ENCODE peak calls at places on chromosomes 11 and 22, in eight cellular contexts. One of them, this sample, is unnamed.

GRCh38 chr22:46964773-46965550 is 202.5 kb downstream of the TBC1D22A start:
- DNase-seq in heart left ventricle: no peak
- DNase-seq in transverse colon: no peak
- DNase-seq in mesenchymal stem cell: no peak
- DNase-seq in mesendoderm: no peak
- DNase-seq in coronary artery: no peak
- DNase-seq in neural progenitor cell: no peak
- DNase-seq in BJ: no peak
- DNase-seq in this sample: no peak

GRCh38 chr11:12175694-12176241 is 65.4 kb downstream of the MICAL2 start:
- DNase-seq in mesendoderm: peak
- DNase-seq in coronary artery: peak
- DNase-seq in transverse colon: no peak
- DNase-seq in heart left ventricle: no peak
- DNase-seq in neural progenitor cell: no peak
- DNase-seq in BJ: peak
- DNase-seq in mesenchymal stem cell: peak
- DNase-seq in this sample: no peak

GRCh38 chr11:38345286-38345685 is 1747.2 kb upstream of the RAG2 start:
- DNase-seq in BJ: no peak
- DNase-seq in mesenchymal stem cell: no peak
- DNase-seq in heart left ventricle: no peak
- DNase-seq in transverse colon: no peak
- DNase-seq in mesendoderm: no peak
- DNase-seq in neural progenitor cell: no peak
- DNase-seq in coronary artery: no peak
- DNase-seq in this sample: no peak

GRCh38 chr11:6388747-6389146 is 1.5 kb upstream of the SMPD1 start:
- DNase-seq in mesendoderm: no peak
- DNase-seq in transverse colon: no peak
- DNase-seq in neural progenitor cell: no peak
- DNase-seq in coronary artery: no peak
- DNase-seq in mesenchymal stem cell: peak
- DNase-seq in heart left ventricle: no peak
- DNase-seq in BJ: no peak
- DNase-seq in this sample: no peak

GRCh38 chr11:111460752-111461305 is 51.4 kb downstream of the BTG4 start:
- DNase-seq in transverse colon: no peak
- DNase-seq in mesenchymal stem cell: no peak
- DNase-seq in neural progenitor cell: no peak
- DNase-seq in heart left ventricle: no peak
- DNase-seq in coronary artery: peak
- DNase-seq in mesendoderm: no peak
- DNase-seq in BJ: no peak
- DNase-seq in this sample: no peak

GRCh38 chr11:96500440-96500839 is 110.6 kb downstream of the JRKL start:
- DNase-seq in coronary artery: no peak
- DNase-seq in BJ: no peak
- DNase-seq in neural progenitor cell: no peak
- DNase-seq in mesendoderm: no peak
- DNase-seq in mesenchymal stem cell: no peak
- DNase-seq in heart left ventricle: no peak
- DNase-seq in transverse colon: no peak
- DNase-seq in this sample: no peak

GRCh38 chr11:33452806-33453205 is 195.6 kb downstream of the HIPK3 start:
- DNase-seq in neural progenitor cell: no peak
- DNase-seq in mesenchymal stem cell: peak
- DNase-seq in BJ: peak
- DNase-seq in coronary artery: no peak
- DNase-seq in transverse colon: no peak
- DNase-seq in mesendoderm: no peak
- DNase-seq in heart left ventricle: no peak
- DNase-seq in this sample: no peak

GRCh38 chr11:103420593-103420992 is 311.4 kb downstream of the DYNC2H1 start:
- DNase-seq in neural progenitor cell: no peak
- DNase-seq in mesenchymal stem cell: peak
- DNase-seq in mesendoderm: no peak
- DNase-seq in transverse colon: no peak
- DNase-seq in heart left ventricle: no peak
- DNase-seq in coronary artery: no peak
- DNase-seq in BJ: no peak
- DNase-seq in this sample: no peak

GRCh38 chr22:35156945-35157344 is 91.0 kb downstream of the ISX start:
- DNase-seq in transverse colon: no peak
- DNase-seq in coronary artery: no peak
- DNase-seq in heart left ventricle: no peak
- DNase-seq in mesenchymal stem cell: no peak
- DNase-seq in mesendoderm: no peak
- DNase-seq in neural progenitor cell: no peak
- DNase-seq in BJ: no peak
- DNase-seq in this sample: no peak

GRCh38 chr22:46390652-46391301 is 55.3 kb downstream of the TRMU start:
- DNase-seq in BJ: peak
- DNase-seq in mesendoderm: peak
- DNase-seq in neural progenitor cell: peak
- DNase-seq in transverse colon: peak
- DNase-seq in mesenchymal stem cell: no peak
- DNase-seq in coronary artery: no peak
- DNase-seq in heart left ventricle: peak
- DNase-seq in this sample: no peak

GRCh38 chr11:8962827-8963226 is 1.4 kb downstream of the TMEM9B start:
- DNase-seq in neural progenitor cell: no peak
- DNase-seq in mesenchymal stem cell: no peak
- DNase-seq in coronary artery: no peak
- DNase-seq in mesendoderm: no peak
- DNase-seq in transverse colon: no peak
- DNase-seq in heart left ventricle: no peak
- DNase-seq in BJ: no peak
- DNase-seq in this sample: no peak
- H3K4me3 ChIP-seq in neural progenitor cell: no peak
- H3K4me3 ChIP-seq in mesenchymal stem cell: no peak
- H3K4me3 ChIP-seq in coronary artery: peak
- H3K4me3 ChIP-seq in mesendoderm: no peak
- H3K4me3 ChIP-seq in transverse colon: no peak
- H3K4me3 ChIP-seq in heart left ventricle: peak
- H3K4me3 ChIP-seq in BJ: no peak
- H3K4me3 ChIP-seq in this sample: peak

GRCh38 chr11:61129608-61130523 is 27.6 kb downstream of the CD5 start:
- DNase-seq in neural progenitor cell: peak
- DNase-seq in transverse colon: peak
- DNase-seq in mesenchymal stem cell: peak
- DNase-seq in heart left ventricle: peak
- DNase-seq in mesendoderm: peak
- DNase-seq in BJ: peak
- DNase-seq in coronary artery: peak
- DNase-seq in this sample: peak
- H3K4me3 ChIP-seq in neural progenitor cell: no peak
- H3K4me3 ChIP-seq in transverse colon: peak
- H3K4me3 ChIP-seq in mesenchymal stem cell: no peak
- H3K4me3 ChIP-seq in heart left ventricle: no peak
- H3K4me3 ChIP-seq in mesendoderm: no peak
- H3K4me3 ChIP-seq in BJ: peak
- H3K4me3 ChIP-seq in coronary artery: peak
- H3K4me3 ChIP-seq in this sample: no peak

GRCh38 chr11:13215157-13215556 is 62.4 kb upstream of the BMAL1 start:
- DNase-seq in neural progenitor cell: no peak
- DNase-seq in mesenchymal stem cell: peak
- DNase-seq in mesendoderm: no peak
- DNase-seq in heart left ventricle: no peak
- DNase-seq in transverse colon: no peak
- DNase-seq in BJ: no peak
- DNase-seq in coronary artery: no peak
- DNase-seq in this sample: no peak
- H3K4me3 ChIP-seq in neural progenitor cell: no peak
- H3K4me3 ChIP-seq in mesenchymal stem cell: no peak
- H3K4me3 ChIP-seq in mesendoderm: no peak
- H3K4me3 ChIP-seq in heart left ventricle: no peak
- H3K4me3 ChIP-seq in transverse colon: no peak
- H3K4me3 ChIP-seq in BJ: no peak
- H3K4me3 ChIP-seq in coronary artery: no peak
- H3K4me3 ChIP-seq in this sample: no peak

DNA sequence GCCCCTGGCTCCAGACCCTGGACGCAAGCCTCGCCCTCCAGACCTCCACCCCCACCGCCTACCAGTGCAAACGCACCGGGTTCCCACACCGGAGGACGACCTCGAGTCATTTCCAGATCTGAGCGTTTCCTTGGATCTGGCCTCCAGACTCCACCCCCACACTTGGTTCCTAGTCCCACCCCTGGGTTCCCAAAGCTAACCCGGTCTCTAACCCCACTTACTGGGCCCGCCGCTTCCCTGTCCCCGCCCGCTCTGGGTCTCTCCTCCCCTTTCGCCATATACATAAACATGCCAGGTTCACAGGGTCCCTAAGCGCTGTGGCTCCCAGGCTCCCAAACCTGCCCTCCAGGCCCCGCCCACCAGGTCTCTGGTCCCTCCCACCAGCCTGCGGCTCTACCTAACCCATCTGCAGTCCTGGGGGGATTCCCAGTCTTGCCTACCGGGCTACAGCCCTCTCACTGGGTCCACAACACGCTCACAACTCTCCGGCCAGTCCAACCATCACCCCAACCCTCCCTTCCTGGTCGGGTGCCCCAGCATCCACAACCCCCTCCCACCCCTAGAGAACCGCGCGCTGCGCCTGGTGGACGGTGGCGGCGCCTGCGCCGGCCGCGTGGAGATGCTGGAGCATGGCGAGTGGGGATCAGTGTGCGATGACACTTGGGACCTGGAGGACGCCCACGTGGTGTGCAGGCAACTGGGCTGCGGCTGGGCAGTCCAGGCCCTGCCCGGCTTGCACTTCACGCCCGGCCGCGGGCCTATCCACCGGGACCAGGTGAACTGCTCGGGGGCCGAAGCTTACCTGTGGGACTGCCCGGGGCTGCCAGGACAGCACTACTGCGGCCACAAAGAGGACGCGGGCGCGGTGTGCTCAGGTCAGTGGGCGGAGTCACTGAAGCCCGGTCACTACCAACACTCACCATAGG is 36.8 kb downstream of the CD6 start:
- DNase-seq in mesendoderm: peak
- DNase-seq in BJ: no peak
- DNase-seq in heart left ventricle: no peak
- DNase-seq in coronary artery: no peak
- DNase-seq in neural progenitor cell: peak
- DNase-seq in mesenchymal stem cell: no peak
- DNase-seq in transverse colon: no peak
- DNase-seq in this sample: no peak
- H3K4me3 ChIP-seq in mesendoderm: peak
- H3K4me3 ChIP-seq in BJ: no peak
- H3K4me3 ChIP-seq in heart left ventricle: peak
- H3K4me3 ChIP-seq in coronary artery: peak
- H3K4me3 ChIP-seq in neural progenitor cell: peak
- H3K4me3 ChIP-seq in mesenchymal stem cell: peak
- H3K4me3 ChIP-seq in transverse colon: peak
- H3K4me3 ChIP-seq in this sample: peak

GRCh38 chr11:290621-291231 is 1.8 kb downstream of the PGGHG start:
- DNase-seq in mesenchymal stem cell: no peak
- DNase-seq in BJ: no peak
- DNase-seq in neural progenitor cell: no peak
- DNase-seq in transverse colon: peak
- DNase-seq in coronary artery: no peak
- DNase-seq in heart left ventricle: peak
- DNase-seq in mesendoderm: no peak
- DNase-seq in this sample: no peak

GRCh38 chr11:289145-289705 is 299 bp downstream of the PGGHG start:
- DNase-seq in coronary artery: no peak
- DNase-seq in heart left ventricle: no peak
- DNase-seq in mesendoderm: no peak
- DNase-seq in mesenchymal stem cell: no peak
- DNase-seq in BJ: no peak
- DNase-seq in neural progenitor cell: no peak
- DNase-seq in transverse colon: peak
- DNase-seq in this sample: no peak

GRCh38 chr11:288328-289144 is at the start of gene PGGHG:
- DNase-seq in BJ: no peak
- DNase-seq in heart left ventricle: peak
- DNase-seq in neural progenitor cell: peak
- DNase-seq in coronary artery: peak
- DNase-seq in mesendoderm: no peak
- DNase-seq in transverse colon: peak
- DNase-seq in mesenchymal stem cell: peak
- DNase-seq in this sample: no peak

GRCh38 chr11:291281-292210 is 2.6 kb downstream of the PGGHG start:
- DNase-seq in mesendoderm: peak
- DNase-seq in transverse colon: peak
- DNase-seq in mesenchymal stem cell: no peak
- DNase-seq in heart left ventricle: peak
- DNase-seq in neural progenitor cell: no peak
- DNase-seq in coronary artery: no peak
- DNase-seq in BJ: no peak
- DNase-seq in this sample: no peak

GRCh38 chr11:289706-290620 is 1.0 kb downstream of the PGGHG start:
- DNase-seq in transverse colon: peak
- DNase-seq in neural progenitor cell: no peak
- DNase-seq in mesendoderm: no peak
- DNase-seq in mesenchymal stem cell: no peak
- DNase-seq in BJ: no peak
- DNase-seq in coronary artery: peak
- DNase-seq in heart left ventricle: peak
- DNase-seq in this sample: no peak
- H3K4me3 ChIP-seq in transverse colon: peak
- H3K4me3 ChIP-seq in neural progenitor cell: peak
- H3K4me3 ChIP-seq in mesendoderm: no peak
- H3K4me3 ChIP-seq in mesenchymal stem cell: no peak
- H3K4me3 ChIP-seq in BJ: peak
- H3K4me3 ChIP-seq in coronary artery: peak
- H3K4me3 ChIP-seq in heart left ventricle: peak
- H3K4me3 ChIP-seq in this sample: no peak